ENCODE peak calls at places on chromosomes 13 and 19, in seven cellular contexts. J, A, U, D, B, E and I are unnamed samples.

GRCh38 chr13:94433055-94433947 is 46.2 kb downstream of the DCT start:
- DNase-seq in J (peak), A (no peak), U (no peak), D (no peak), B (peak), E (no peak), I (no peak)

GRCh38 chr13:97659602-97660001 is 225.6 kb downstream of the RAP2A start:
- DNase-seq in J (no peak), A (no peak), U (no peak), D (no peak), B (no peak), E (peak), I (no peak)

GRCh38 chr13:72970956-72971355 is 87.8 kb upstream of the KLF5 start:
- DNase-seq in J (no peak), A (no peak), U (no peak), D (no peak), B (peak), E (no peak), I (no peak)

GRCh38 chr19:35774274-35775045 is 904 bp upstream of the ARHGAP33 start:
- DNase-seq in J (no peak), A (no peak), U (no peak), D (no peak), B (no peak), E (no peak), I (no peak)

GRCh38 chr19:50712833-50713232 is 6.8 kb downstream of the SHANK1 start:
- DNase-seq in J (no peak), A (no peak), U (no peak), D (no peak), B (no peak), E (no peak), I (no peak)

GRCh38 chr19:32580353-32580900 is 563 bp upstream of the PDCD5 start:
- DNase-seq in J (no peak), A (no peak), U (no peak), D (no peak), B (no peak), E (no peak), I (no peak)

GRCh38 chr19:45470147-45471081 is 2.6 kb downstream of the FOSB start:
- DNase-seq in J (peak), A (no peak), U (no peak), D (peak), B (peak), E (peak), I (no peak)

GRCh38 chr13:25806304-25806974 is 245.4 kb downstream of the SHISA2 start:
- DNase-seq in J (peak), A (no peak), U (no peak), D (no peak), B (peak), E (no peak), I (no peak)

GRCh38 chr13:79779761-79780160 is 298.8 kb downstream of the NDFIP2 start:
- DNase-seq in J (peak), A (no peak), U (no peak), D (no peak), B (peak), E (peak), I (no peak)

GRCh38 chr13:77492982-77493381 is 42.5 kb upstream of the SCEL start:
- DNase-seq in J (peak), A (no peak), U (no peak), D (no peak), B (peak), E (peak), I (no peak)

GRCh38 chr13:79614519-79614918 is 133.6 kb downstream of the NDFIP2 start:
- DNase-seq in J (peak), A (no peak), U (no peak), D (no peak), B (no peak), E (no peak), I (no peak)

GRCh38 chr19:12840091-12841079 is 2.1 kb downstream of the MAST1 start:
- DNase-seq in J (peak), A (no peak), U (no peak), D (no peak), B (peak), E (peak), I (no peak)